ENCODE peak calls at places on chromosomes 5 and 9, in seven cellular contexts. T is T1000, Y is type B pancreatic cell, O is adrenal gland, G is T47D, D is NCI-H2171 treated with DMSO at 0.1 percent for 48 hours, L is T-helper 9 cell. F is an unnamed sample.

GRCh38 chr5:133820516-133820915 is 147.9 kb downstream of the C5orf15 start:
- DNase-seq in T (no peak), Y (no peak), O (no peak), G (peak; percentile 16), D (no peak), L (no peak), F (no peak)

GRCh38 chr5:129216001-129216400 is 121.5 kb downstream of the ISOC1 start:
- DNase-seq in T (no peak), Y (no peak), O (no peak), G (no peak), D (no peak), L (no peak), F (no peak)

GRCh38 chr5:151363673-151364072 is 16.3 kb upstream of the SLC36A2 start:
- DNase-seq in T (no peak), Y (no peak), O (no peak), G (no peak), D (no peak), L (no peak), F (no peak)

GRCh38 chr9:27059907-27060306 is 49.1 kb upstream of the TEK start:
- DNase-seq in T (no peak), Y (no peak), O (no peak), G (no peak), D (no peak), L (no peak), F (no peak)

GRCh38 chr9:130539473-130540223 is 39.7 kb upstream of the FUBP3 start:
- DNase-seq in T (no peak), Y (no peak), O (peak; percentile 66), G (peak; percentile 64), D (peak; percentile 56), L (no peak), F (no peak)

GRCh38 chr5:179823937-179824744 is 3.4 kb downstream of the SQSTM1 start:
- DNase-seq in T (no peak), Y (no peak), O (peak; percentile 19), G (no peak), D (no peak), L (no peak), F (no peak)

GRCh38 chr9:89420397-89420796 is 77.5 kb downstream of the SEMA4D start:
- DNase-seq in T (no peak), Y (no peak), O (no peak), G (no peak), D (no peak), L (no peak), F (no peak)

GRCh38 chr5:122999947-123000563 is 36.5 kb downstream of the PPIC start:
- DNase-seq in T (no peak), Y (no peak), O (no peak), G (peak; percentile 55), D (no peak), L (no peak), F (no peak)

GRCh38 chr9:61634192-61634591 is 444.4 kb downstream of the SPATA31A7 start:
- DNase-seq in T (no peak), Y (no peak), O (no peak), G (no peak), D (no peak), L (no peak), F (no peak)

GRCh38 chr5:118863345-118863744 is 125.0 kb downstream of the DTWD2 start:
- DNase-seq in T (no peak), Y (no peak), O (no peak), G (no peak), D (no peak), L (no peak), F (no peak)

GRCh38 chr9:116198344-116198743 is 44.8 kb downstream of the PAPPA start:
- DNase-seq in T (no peak), Y (no peak), O (no peak), G (no peak), D (no peak), L (no peak), F (no peak)

GRCh38 chr5:100901851-100902341 is 1.2 kb downstream of the ST8SIA4 start:
- DNase-seq in T (no peak), Y (no peak), O (peak; percentile 56), G (no peak), D (no peak), L (peak; percentile 54), F (no peak)

GRCh38 chr9:136684339-136684738 is 2.9 kb downstream of the AGPAT2 start:
- DNase-seq in T (no peak), Y (no peak), O (no peak), G (no peak), D (no peak), L (no peak), F (no peak)

GRCh38 chr9:100756217-100756616 is 178.3 kb downstream of the CAVIN4 start:
- DNase-seq in T (no peak), Y (no peak), O (no peak), G (no peak), D (peak; percentile 96), L (no peak), F (no peak)

GRCh38 chr5:159777049-159777448 is 139.2 kb upstream of the ADRA1B start:
- DNase-seq in T (no peak), Y (no peak), O (no peak), G (no peak), D (peak; percentile 59), L (no peak), F (no peak)

GRCh38 chr5:56601641-56602071 is 213.7 kb upstream of the MAP3K1 start:
- DNase-seq in T (no peak), Y (no peak), O (no peak), G (no peak), D (no peak), L (no peak), F (no peak)

GRCh38 chr5:178388381-178389030 is 155.9 kb upstream of the PHYKPL start:
- DNase-seq in T (no peak), Y (peak; percentile 63), O (peak; percentile 33), G (no peak), D (no peak), L (no peak), F (no peak)

GRCh38 chr9:5714501-5715401 is 85.8 kb downstream of the RIC1 start:
- DNase-seq in T (no peak), Y (no peak), O (no peak), G (peak; percentile 50), D (peak; percentile 67), L (no peak), F (no peak)

GRCh38 chr9:38414040-38414723 is 10.1 kb downstream of the IGFBPL1 start:
- DNase-seq in T (no peak), Y (no peak), O (no peak), G (no peak), D (peak; percentile 99), L (no peak), F (no peak)

GRCh38 chr5:95924720-95925119 is 36.9 kb downstream of the ELL2 start:
- DNase-seq in T (no peak), Y (no peak), O (no peak), G (peak; percentile 69), D (peak; percentile 14), L (no peak), F (no peak)

GRCh38 chr9:95058795-95059386 is 258.6 kb downstream of the FANCC start:
- DNase-seq in T (no peak), Y (no peak), O (no peak), G (no peak), D (peak; percentile 79), L (no peak), F (no peak)

GRCh38 chr5:64489857-64490256 is 16.0 kb upstream of the RGS7BP start:
- DNase-seq in T (no peak), Y (no peak), O (no peak), G (no peak), D (no peak), L (no peak), F (no peak)

GRCh38 chr9:137213160-137214060 is 7.9 kb downstream of the NDOR1 start:
- DNase-seq in T (no peak), Y (no peak), O (no peak), G (no peak), D (no peak), L (no peak), F (no peak)

GRCh38 chr9:114484215-114484853 is 20.9 kb downstream of the WHRN start:
- DNase-seq in T (no peak), Y (no peak), O (no peak), G (no peak), D (peak; percentile 67), L (no peak), F (no peak)

GRCh38 chr9:69898714-69899209 is 78.1 kb downstream of the CFAP95 start:
- DNase-seq in T (peak; percentile 27), Y (no peak), O (no peak), G (no peak), D (no peak), L (no peak), F (no peak)

GRCh38 chr5:59793000-59793399 is 100.5 kb downstream of the PDE4D start:
- DNase-seq in T (peak; percentile 70), Y (no peak), O (no peak), G (peak; percentile 67), D (no peak), L (no peak), F (no peak)

GRCh38 chr5:28734396-28734795 is 1696.0 kb upstream of the CDH9 start:
- DNase-seq in T (no peak), Y (no peak), O (no peak), G (no peak), D (no peak), L (no peak), F (no peak)

GRCh38 chr5:151949909-151950308 is 25.3 kb upstream of the GLRA1 start:
- DNase-seq in T (no peak), Y (no peak), O (no peak), G (no peak), D (no peak), L (no peak), F (no peak)

GRCh38 chr9:106634641-106635040 is 228.3 kb upstream of the ZNF462 start:
- DNase-seq in T (no peak), Y (no peak), O (no peak), G (no peak), D (no peak), L (no peak), F (no peak)

GRCh38 chr5:14801792-14802191 is 69.8 kb downstream of the ANKH start:
- DNase-seq in T (no peak), Y (no peak), O (no peak), G (no peak), D (no peak), L (no peak), F (no peak)

GRCh38 chr5:160926428-160926827 is 74.4 kb upstream of the ATP10B start:
- DNase-seq in T (no peak), Y (no peak), O (no peak), G (peak; percentile 36), D (peak; percentile 69), L (no peak), F (peak; percentile 85)

GRCh38 chr5:178632305-178632704 is 5.5 kb upstream of the CLK4 start:
- DNase-seq in T (no peak), Y (no peak), O (no peak), G (no peak), D (no peak), L (no peak), F (no peak)

GRCh38 chr9:83937861-83938455 is 16.7 kb upstream of the KIF27 start:
- DNase-seq in T (peak; percentile 26), Y (no peak), O (no peak), G (peak; percentile 69), D (peak; percentile 60), L (no peak), F (peak; percentile 56)